ENCODE peak calls at places on chromosomes 2 and 18, in ten cellular contexts. J, W, V, K, P, T, Z, M, X and G are unnamed samples.

GRCh38 chr2:62944362-62944761 is 106.3 kb upstream of the OTX1 start:
- DNase-seq in J (no peak), W (no peak), V (no peak), K (no peak), P (no peak), T (no peak), Z (no peak), M (no peak), X (no peak), G (no peak)

GRCh38 chr2:210718503-210718902 is 162.1 kb downstream of the CPS1 start:
- DNase-seq in J (no peak), W (no peak), V (no peak), K (no peak), P (no peak), T (no peak), Z (no peak), M (no peak), X (no peak), G (no peak)

GRCh38 chr2:238634701-238635402 is 208.1 kb downstream of the ASB1 start:
- DNase-seq in J (no peak), W (no peak), V (no peak), K (peak; percentile 8), P (no peak), T (no peak), Z (no peak), M (no peak), X (no peak), G (no peak)

GRCh38 chr2:150178591-150178990 is 308.9 kb downstream of the RND3 start:
- DNase-seq in J (no peak), W (no peak), V (no peak), K (no peak), P (no peak), T (no peak), Z (no peak), M (no peak), X (no peak), G (no peak)

GRCh38 chr2:7653617-7654016 is 736.4 kb downstream of the RNF144A start:
- DNase-seq in J (no peak), W (no peak), V (no peak), K (no peak), P (no peak), T (no peak), Z (no peak), M (no peak), X (no peak), G (no peak)

GRCh38 chr18:58755304-58756010 is 84.2 kb downstream of the MALT1 start:
- DNase-seq in J (no peak), W (no peak), V (no peak), K (no peak), P (no peak), T (no peak), Z (no peak), M (no peak), X (no peak), G (no peak)

GRCh38 chr2:218404351-218405145 is 4.9 kb downstream of the CTDSP1 start:
- DNase-seq in J (no peak), W (no peak), V (no peak), K (no peak), P (no peak), T (no peak), Z (no peak), M (no peak), X (no peak), G (no peak)

GRCh38 chr2:28693223-28693622 is 58.4 kb upstream of the PPP1CB start:
- DNase-seq in J (no peak), W (no peak), V (no peak), K (no peak), P (no peak), T (no peak), Z (no peak), M (no peak), X (no peak), G (no peak)

GRCh38 chr2:10258726-10259125 is 44.0 kb upstream of the HPCAL1 start:
- DNase-seq in J (no peak), W (no peak), V (no peak), K (no peak), P (no peak), T (no peak), Z (no peak), M (no peak), X (no peak), G (no peak)

GRCh38 chr2:113407446-113408099 is 29.9 kb upstream of the ZNG1B start:
- DNase-seq in J (peak; percentile 10), W (no peak), V (no peak), K (no peak), P (no peak), T (no peak), Z (no peak), M (no peak), X (no peak), G (peak; percentile 25)

GRCh38 chr2:33375054-33375453 is 101.4 kb upstream of the RASGRP3 start:
- DNase-seq in J (no peak), W (no peak), V (no peak), K (no peak), P (no peak), T (no peak), Z (no peak), M (no peak), X (no peak), G (no peak)

GRCh38 chr18:22168360-22168921 is 948 bp upstream of the GATA6 start:
- DNase-seq in J (no peak), W (no peak), V (no peak), K (no peak), P (no peak), T (peak; percentile 42), Z (no peak), M (peak; percentile 50), X (no peak), G (peak; percentile 63)

GRCh38 chr2:46273919-46274318 is 23.3 kb upstream of the EPAS1 start:
- DNase-seq in J (no peak), W (no peak), V (no peak), K (no peak), P (no peak), T (no peak), Z (no peak), M (no peak), X (no peak), G (no peak)